ENCODE peak calls at places on chromosomes 7 and 10, in eight cellular contexts. N is NCI-H460; D is AG10803; P is non-pigmented ciliary epithelial cell; J is cerebellar cortex; E is suprapubic skin; V is CD4-positive, CD25-positive, alpha-beta regulatory T cell; H is neuronal stem cell. M is an unnamed sample.

GRCh38 chr10:81570878-81571794 is 303.9 kb upstream of the NRG3 start:
- DNase-seq in N (no peak), D (no peak), P (no peak), J (no peak), E (peak; percentile 58), V (no peak), H (no peak), M (no peak)

GRCh38 chr10:76303682-76304316 is 872.4 kb downstream of the LRMDA start:
- DNase-seq in N (peak; percentile 49), D (peak; percentile 82), P (no peak), J (peak; percentile 76), E (no peak), V (peak; percentile 40), H (peak; percentile 65), M (peak; percentile 77)

GRCh38 chr7:17256375-17256774 is 42.1 kb upstream of the AHR start:
- DNase-seq in N (no peak), D (no peak), P (no peak), J (no peak), E (no peak), V (no peak), H (no peak), M (no peak)

GRCh38 chr7:20307119-20307518 is 23.6 kb upstream of the ITGB8 start:
- DNase-seq in N (peak; percentile 85), D (peak; percentile 54), P (no peak), J (no peak), E (no peak), V (no peak), H (peak; percentile 36), M (peak; percentile 86)

GRCh38 chr10:91713471-91714072 is 80.7 kb upstream of the PPP1R3C start:
- DNase-seq in N (no peak), D (peak; percentile 38), P (no peak), J (no peak), E (no peak), V (no peak), H (no peak), M (no peak)

GRCh38 chr10:49512121-49512809 is 26.7 kb downstream of the ERCC6 start:
- DNase-seq in N (peak; percentile 25), D (peak; percentile 31), P (no peak), J (peak; percentile 28), E (no peak), V (peak; percentile 24), H (no peak), M (peak; percentile 10)

GRCh38 chr10:97633921-97634320 is 621 bp upstream of the MORN4 start:
- DNase-seq in N (peak; percentile 45), D (peak; percentile 14), P (no peak), J (no peak), E (no peak), V (peak; percentile 25), H (no peak), M (no peak)

GRCh38 chr10:32197423-32197822 is 141.2 kb upstream of the KIF5B start:
- DNase-seq in N (no peak), D (no peak), P (no peak), J (no peak), E (no peak), V (no peak), H (no peak), M (peak; percentile 44)

GRCh38 chr10:22314852-22315251 is 1.3 kb upstream of the COMMD3 start:
- DNase-seq in N (no peak), D (no peak), P (no peak), J (no peak), E (no peak), V (no peak), H (no peak), M (no peak)

GRCh38 chr10:102306006-102306405 is 60.7 kb downstream of the GBF1 start:
- DNase-seq in N (no peak), D (no peak), P (no peak), J (no peak), E (no peak), V (no peak), H (no peak), M (no peak)

GRCh38 chr10:118276203-118276602 is 65.9 kb downstream of the FAM204A start:
- DNase-seq in N (no peak), D (peak; percentile 19), P (no peak), J (no peak), E (no peak), V (no peak), H (no peak), M (no peak)

GRCh38 chr7:73742753-73743641 is 4.4 kb upstream of the ABHD11 start:
- DNase-seq in N (no peak), D (no peak), P (no peak), J (peak; percentile 90), E (peak; percentile 86), V (no peak), H (peak; percentile 87), M (no peak)

GRCh38 chr10:73161079-73161478 is 6.7 kb downstream of the ECD start:
- DNase-seq in N (no peak), D (no peak), P (no peak), J (no peak), E (no peak), V (no peak), H (no peak), M (no peak)

GRCh38 chr7:28036748-28037147 is 143.8 kb downstream of the JAZF1 start:
- DNase-seq in N (no peak), D (peak; percentile 30), P (no peak), J (peak; percentile 50), E (no peak), V (no peak), H (no peak), M (peak; percentile 26)

GRCh38 chr7:76146374-76146773 is 55.3 kb upstream of the SRRM3 start:
- DNase-seq in N (no peak), D (no peak), P (no peak), J (no peak), E (no peak), V (no peak), H (no peak), M (no peak)

GRCh38 chr7:1853619-1854520 is 183.8 kb downstream of the ELFN1 start:
- DNase-seq in N (no peak), D (no peak), P (no peak), J (no peak), E (peak; percentile 50), V (no peak), H (no peak), M (no peak)

GRCh38 chr7:97018126-97018601 is 6.5 kb downstream of the DLX5 start:
- DNase-seq in N (no peak), D (no peak), P (no peak), J (no peak), E (no peak), V (no peak), H (peak; percentile 29), M (no peak)

GRCh38 chr7:47812460-47813136 is 135.7 kb downstream of the PKD1L1 start:
- DNase-seq in N (no peak), D (no peak), P (no peak), J (no peak), E (peak; percentile 35), V (no peak), H (no peak), M (no peak)

GRCh38 chr10:74824184-74825032 is 2.0 kb upstream of the KAT6B start:
- DNase-seq in N (no peak), D (peak; percentile 14), P (no peak), J (no peak), E (peak; percentile 81), V (no peak), H (no peak), M (no peak)

GRCh38 chr10:14184841-14185500 is 145.8 kb downstream of the FRMD4A start:
- DNase-seq in N (peak; percentile 8), D (no peak), P (no peak), J (peak; percentile 48), E (no peak), V (peak; percentile 62), H (peak; percentile 40), M (peak; percentile 25)

GRCh38 chr10:129531195-129531968 is 64.3 kb downstream of the MGMT start:
- DNase-seq in N (no peak), D (peak; percentile 77), P (peak; percentile 34), J (peak; percentile 45), E (no peak), V (no peak), H (peak; percentile 21), M (peak; percentile 71)

GRCh38 chr7:519974-520458 is 370 bp upstream of the PDGFA start:
- DNase-seq in N (peak; percentile 40), D (peak; percentile 66), P (no peak), J (peak; percentile 23), E (no peak), V (no peak), H (no peak), M (peak; percentile 49)

GRCh38 chr7:36048141-36048901 is 104.7 kb upstream of the EEPD1 start:
- DNase-seq in N (no peak), D (peak; percentile 97), P (peak; percentile 58), J (no peak), E (no peak), V (no peak), H (no peak), M (peak; percentile 90)

GRCh38 chr10:79223001-79223345 is 124.3 kb upstream of the PPIF start:
- DNase-seq in N (no peak), D (no peak), P (no peak), J (no peak), E (no peak), V (no peak), H (no peak), M (no peak)

GRCh38 chr7:125480762-125481161 is 551.1 kb upstream of the POT1 start:
- DNase-seq in N (no peak), D (no peak), P (no peak), J (no peak), E (no peak), V (no peak), H (no peak), M (no peak)

GRCh38 chr10:72375585-72375984 is 20.9 kb upstream of the DNAJB12 start:
- DNase-seq in N (no peak), D (no peak), P (no peak), J (no peak), E (no peak), V (no peak), H (no peak), M (no peak)

GRCh38 chr10:23413629-23414089 is 25.2 kb upstream of the OTUD1 start:
- DNase-seq in N (no peak), D (no peak), P (no peak), J (no peak), E (no peak), V (no peak), H (no peak), M (no peak)

GRCh38 chr10:11886851-11887250 is 63.7 kb downstream of the PROSER2 start:
- DNase-seq in N (no peak), D (no peak), P (no peak), J (no peak), E (no peak), V (no peak), H (no peak), M (no peak)

GRCh38 chr7:22390512-22390911 is 33.6 kb upstream of the RAPGEF5 start:
- DNase-seq in N (no peak), D (no peak), P (no peak), J (no peak), E (no peak), V (no peak), H (no peak), M (no peak)

GRCh38 chr10:100742936-100743335 is 2.4 kb upstream of the PAX2 start:
- DNase-seq in N (no peak), D (no peak), P (no peak), J (no peak), E (no peak), V (no peak), H (no peak), M (no peak)

GRCh38 chr10:69101451-69102095 is 13.7 kb downstream of the SRGN start:
- DNase-seq in N (no peak), D (no peak), P (peak; percentile 49), J (no peak), E (no peak), V (no peak), H (no peak), M (peak; percentile 53)